ENCODE peak calls at places on chromosomes 6 and 20, in eight cellular contexts. A is CD8-positive, alpha-beta T cell; R is cardiac muscle cell; I is endodermal cell; D is upper lobe of left lung; V is left lung; H is kidney epithelial cell; X is AG10803. Z is an unnamed sample.

GRCh38 chr20:8997720-8998119 is 71.2 kb upstream of the PLCB4 start:
- DNase-seq in A (no peak), R (no peak), I (no peak), D (no peak), V (no peak), H (no peak), X (no peak), Z (no peak)

GRCh38 chr20:32004963-32005362 is 5.3 kb upstream of the CCM2L start:
- DNase-seq in A (no peak), R (no peak), I (no peak), D (no peak), V (no peak), H (no peak), X (peak), Z (no peak)

GRCh38 chr6:39137235-39137634 is 22.2 kb upstream of the SAYSD1 start:
- DNase-seq in A (no peak), R (peak), I (peak), D (no peak), V (peak), H (peak), X (peak), Z (no peak)

GRCh38 chr20:49570828-49571552 is 3.1 kb upstream of the PTGIS start:
- DNase-seq in A (no peak), R (no peak), I (peak), D (no peak), V (no peak), H (no peak), X (no peak), Z (no peak)

GRCh38 chr6:149860513-149860833 is 3.7 kb downstream of the LRP11 start:
- DNase-seq in A (no peak), R (no peak), I (no peak), D (no peak), V (no peak), H (no peak), X (no peak), Z (no peak)

GRCh38 chr6:157198425-157199279 is 124.7 kb downstream of the TMEM242 start:
- DNase-seq in A (no peak), R (no peak), I (no peak), D (peak), V (peak), H (peak), X (peak), Z (peak)

GRCh38 chr20:2051920-2052319 is 49.7 kb upstream of the STK35 start:
- DNase-seq in A (no peak), R (no peak), I (no peak), D (no peak), V (no peak), H (no peak), X (no peak), Z (no peak)

GRCh38 chr6:118580585-118581419 is 32.7 kb downstream of the PLN start:
- DNase-seq in A (no peak), R (peak), I (peak), D (no peak), V (no peak), H (peak), X (peak), Z (no peak)

GRCh38 chr6:132320007-132320406 is 81.3 kb downstream of the MOXD1 start:
- DNase-seq in A (no peak), R (no peak), I (no peak), D (no peak), V (no peak), H (no peak), X (peak), Z (no peak)

GRCh38 chr20:42095221-42095620 is 477.0 kb upstream of the CHD6 start:
- DNase-seq in A (no peak), R (no peak), I (no peak), D (no peak), V (no peak), H (no peak), X (no peak), Z (no peak)

GRCh38 chr6:66226099-66226498 is 519.1 kb upstream of the EYS start:
- DNase-seq in A (no peak), R (peak), I (no peak), D (no peak), V (no peak), H (no peak), X (peak), Z (no peak)

GRCh38 chr6:54135665-54136370 is 24.6 kb downstream of the MLIP start:
- DNase-seq in A (no peak), R (no peak), I (no peak), D (no peak), V (no peak), H (no peak), X (peak), Z (no peak)

GRCh38 chr6:130513770-130514169 is 148.0 kb downstream of the TMEM200A start:
- DNase-seq in A (no peak), R (no peak), I (no peak), D (no peak), V (no peak), H (peak), X (peak), Z (peak)

GRCh38 chr6:35048031-35048613 is 93.0 kb downstream of the TCP11 start:
- DNase-seq in A (no peak), R (peak), I (peak), D (no peak), V (peak), H (no peak), X (no peak), Z (no peak)
- H3K4me3 ChIP-seq in A (no peak), R (no peak), I (no peak), D (no peak), V (no peak), H (no peak), X (no peak), Z (no peak)

DNA sequence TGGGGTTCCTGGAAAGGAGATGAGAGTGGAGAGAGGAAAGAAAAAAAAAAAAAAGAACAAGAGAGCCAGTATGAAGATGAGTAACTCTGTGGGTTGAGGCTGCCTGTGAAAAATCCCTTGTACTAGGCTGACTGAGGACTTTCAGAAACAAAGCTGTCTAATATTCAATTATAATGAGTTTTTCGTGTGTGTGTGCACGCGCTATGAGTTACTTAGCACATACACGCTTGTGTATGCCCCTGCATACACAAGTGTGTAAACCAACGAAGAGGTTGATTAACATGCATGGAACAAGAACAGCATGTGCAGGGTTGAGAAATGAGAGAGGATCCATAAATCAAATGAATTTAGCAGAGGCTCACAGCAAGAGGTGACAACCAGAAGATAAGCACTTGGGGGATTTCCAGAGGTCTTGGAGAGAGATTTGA is 4.8 kb upstream of the RBPJL start:
- DNase-seq in A (no peak), R (no peak), I (no peak), D (no peak), V (no peak), H (no peak), X (no peak), Z (no peak)
- H3K4me3 ChIP-seq in A (no peak), R (no peak), I (no peak), D (no peak), V (no peak), H (no peak), X (no peak), Z (no peak)

GRCh38 chr6:16332175-16332542 is 93.8 kb downstream of the GMPR start:
- DNase-seq in A (peak), R (peak), I (peak), D (no peak), V (peak), H (no peak), X (peak), Z (peak)
- H3K4me3 ChIP-seq in A (peak), R (no peak), I (peak), D (no peak), V (no peak), H (no peak), X (no peak), Z (no peak)

DNA sequence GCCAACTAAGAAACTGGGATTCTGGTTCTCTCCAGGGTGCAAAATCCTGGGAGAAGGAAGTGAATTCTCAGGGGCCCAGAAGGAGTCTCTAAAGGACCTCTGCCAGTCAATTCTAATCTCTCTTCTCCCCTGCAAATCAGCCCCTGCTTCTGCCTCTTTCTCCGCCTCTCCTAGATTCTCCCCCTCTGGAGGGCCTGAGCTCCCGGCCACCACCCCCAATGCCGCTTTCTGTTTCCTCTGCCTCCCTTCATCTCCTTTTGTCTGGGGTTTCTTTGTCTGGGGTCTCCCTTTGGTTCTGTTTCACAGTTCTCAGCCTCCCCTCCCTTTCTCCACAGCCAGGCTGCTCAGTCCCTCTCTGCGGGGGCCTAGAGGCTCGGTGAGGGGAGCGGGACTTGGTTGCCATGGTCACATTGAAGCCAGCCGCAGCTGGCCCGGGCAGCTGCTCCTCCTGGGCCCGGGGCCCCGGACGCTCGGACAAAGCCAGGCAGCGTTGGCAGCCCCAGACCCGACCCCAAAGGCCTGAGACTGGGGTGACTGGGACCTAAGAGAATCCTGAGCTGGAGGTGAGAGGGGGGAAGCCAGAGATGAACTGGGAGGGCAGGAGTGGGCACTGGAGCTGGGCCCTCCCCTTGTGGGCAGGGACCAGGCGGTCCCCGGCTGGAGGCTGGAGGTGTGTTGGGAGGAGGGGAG is 3.6 kb upstream of the DDR1 start:
- DNase-seq in A (no peak), R (peak), I (peak), D (peak), V (no peak), H (no peak), X (no peak), Z (no peak)
- H3K4me3 ChIP-seq in A (no peak), R (peak), I (peak), D (no peak), V (no peak), H (no peak), X (no peak), Z (no peak)